ENCODE peak calls at places on chromosomes 5 and 9, in ten cellular contexts. A is pancreas, R is heart left ventricle, T is OCI-LY7, Y is choroid plexus epithelial cell, F is left ventricle myocardium inferior, L is GM13977, S is IMR-90, N is BE2C, G is SK-N-SH. W is an unnamed sample.
A peak's percentile ranks its signal among the peaks of the same experiment; 100 is the strongest.

GRCh38 chr9:75064307-75065025 is 23.5 kb downstream of the NMRK1 start:
- DNase-seq in A (no peak), R (no peak), T (no peak), Y (peak; percentile 62), F (no peak), L (no peak), S (peak; percentile 72), N (no peak), G (no peak), W (no peak)

GRCh38 chr5:65326912-65327311 is 154.8 kb downstream of the ADAMTS6 start:
- DNase-seq in A (no peak), R (no peak), T (no peak), Y (peak; percentile 64), F (no peak), L (no peak), S (peak; percentile 69), N (no peak), G (no peak), W (no peak)

GRCh38 chr5:115457985-115458384 is 86.6 kb downstream of the FEM1C start:
- DNase-seq in A (peak; percentile 66), R (no peak), T (no peak), Y (peak; percentile 45), F (no peak), L (no peak), S (no peak), N (no peak), G (no peak), W (no peak)

GRCh38 chr5:17185776-17186175 is 31.7 kb upstream of the BASP1 start:
- DNase-seq in A (no peak), R (no peak), T (no peak), Y (peak; percentile 97), F (peak; percentile 45), L (no peak), S (peak; percentile 98), N (no peak), G (no peak), W (peak; percentile 83)

GRCh38 chr9:94920439-94920951 is 194.0 kb downstream of the AOPEP start:
- DNase-seq in A (no peak), R (no peak), T (no peak), Y (peak; percentile 61), F (peak; percentile 58), L (no peak), S (peak; percentile 63), N (peak; percentile 78), G (no peak), W (no peak)

GRCh38 chr5:134432677-134433359 is 21.1 kb upstream of the CDKN2AIPNL start:
- DNase-seq in A (no peak), R (no peak), T (no peak), Y (peak; percentile 49), F (no peak), L (no peak), S (peak; percentile 67), N (no peak), G (no peak), W (no peak)

GRCh38 chr5:125720745-125721144 is 702.5 kb upstream of the GRAMD2B start:
- DNase-seq in A (no peak), R (no peak), T (no peak), Y (no peak), F (no peak), L (no peak), S (no peak), N (no peak), G (no peak), W (no peak)

GRCh38 chr5:76082790-76083554 is at the start of gene SV2C:
- DNase-seq in A (peak; percentile 24), R (peak; percentile 55), T (no peak), Y (peak; percentile 13), F (no peak), L (peak; percentile 60), S (no peak), N (peak; percentile 37), G (peak; percentile 89), W (no peak)

GRCh38 chr9:122332083-122332482 is 38.7 kb upstream of the PTGS1 start:
- DNase-seq in A (no peak), R (no peak), T (no peak), Y (no peak), F (no peak), L (no peak), S (no peak), N (peak; percentile 74), G (peak; percentile 56), W (no peak)

GRCh38 chr9:90965141-90965910 is 163.7 kb downstream of the SYK start:
- DNase-seq in A (no peak), R (no peak), T (no peak), Y (peak; percentile 61), F (no peak), L (no peak), S (no peak), N (no peak), G (no peak), W (no peak)

GRCh38 chr9:89440548-89440947 is 57.4 kb downstream of the SEMA4D start:
- DNase-seq in A (no peak), R (no peak), T (no peak), Y (no peak), F (peak; percentile 29), L (no peak), S (no peak), N (no peak), G (no peak), W (peak; percentile 96)

GRCh38 chr9:37574241-37574721 is 1.9 kb downstream of the FBXO10 start:
- DNase-seq in A (no peak), R (no peak), T (no peak), Y (peak; percentile 88), F (no peak), L (no peak), S (peak; percentile 62), N (peak; percentile 21), G (peak; percentile 25), W (no peak)

GRCh38 chr5:10565785-10566506 is 2.1 kb downstream of the ANKRD33B start:
- DNase-seq in A (no peak), R (no peak), T (peak; percentile 63), Y (no peak), F (no peak), L (no peak), S (no peak), N (no peak), G (no peak), W (no peak)

GRCh38 chr9:123659358-123659757 is 270.6 kb downstream of the DENND1A start:
- DNase-seq in A (no peak), R (no peak), T (no peak), Y (no peak), F (no peak), L (no peak), S (no peak), N (no peak), G (no peak), W (no peak)

GRCh38 chr9:114761515-114761914 is 44.3 kb downstream of the TNFSF15 start:
- DNase-seq in A (no peak), R (no peak), T (no peak), Y (no peak), F (no peak), L (no peak), S (no peak), N (no peak), G (no peak), W (no peak)

DNA sequence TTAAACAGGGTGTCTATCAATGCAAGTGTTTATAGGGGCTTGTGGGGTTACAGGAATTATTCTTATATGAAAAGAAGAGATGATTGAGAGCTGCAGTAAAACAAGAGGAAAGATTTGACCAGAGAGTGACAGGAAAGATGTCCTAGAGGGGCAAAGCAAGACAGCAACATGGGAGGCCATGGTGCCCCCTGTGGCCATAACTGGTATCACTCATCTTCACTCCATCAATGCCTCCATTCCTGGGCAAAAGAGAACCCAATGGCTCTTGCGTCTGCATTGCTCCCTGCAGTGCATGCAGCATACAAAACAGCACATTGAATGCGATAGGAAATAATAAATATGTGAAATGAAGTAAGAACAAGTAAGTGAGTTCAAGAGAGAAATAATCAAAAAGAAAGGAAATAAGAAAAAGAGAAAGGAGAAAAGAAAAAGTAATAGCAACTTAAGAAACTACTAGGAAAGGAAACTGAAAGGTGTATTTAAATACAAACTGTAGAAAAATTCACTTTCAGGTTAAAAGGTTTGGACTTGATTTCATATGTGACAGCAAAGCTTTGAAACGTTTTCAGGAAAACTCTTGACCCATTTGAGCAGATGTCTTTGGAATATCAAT is 206.6 kb downstream of the SEMA5A start:
- DNase-seq in A (no peak), R (no peak), T (peak; percentile 7), Y (no peak), F (no peak), L (no peak), S (no peak), N (peak; percentile 46), G (peak; percentile 12), W (peak; percentile 17)
- TF ChIP-seq CTCF in A (no peak), R (peak; percentile 22), T (peak; percentile 68), Y (peak; percentile 65), F (peak; percentile 14), L (peak; percentile 38), S (peak; percentile 26), N (peak; percentile 59), G (peak; percentile 64), W (peak; percentile 16)

GRCh38 chr5:179668404-179668803 is 12.4 kb downstream of the CBY3 start:
- DNase-seq in A (no peak), R (no peak), T (peak; percentile 59), Y (peak; percentile 80), F (no peak), L (peak; percentile 50), S (peak; percentile 54), N (peak; percentile 68), G (peak; percentile 52), W (peak; percentile 78)
- TF ChIP-seq CTCF in A (peak; percentile 28), R (peak; percentile 62), T (peak; percentile 96), Y (peak; percentile 98), F (peak; percentile 55), L (peak; percentile 86), S (peak; percentile 99), N (peak; percentile 100), G (peak; percentile 59), W (peak; percentile 99)

GRCh38 chr5:94793113-94793815 is 174.8 kb downstream of the SLF1 start:
- DNase-seq in A (no peak), R (no peak), T (peak; percentile 83), Y (peak; percentile 92), F (no peak), L (peak; percentile 81), S (peak; percentile 92), N (no peak), G (no peak), W (no peak)

GRCh38 chr5:94791787-94792186 is 173.3 kb downstream of the SLF1 start:
- DNase-seq in A (no peak), R (no peak), T (no peak), Y (no peak), F (no peak), L (no peak), S (no peak), N (no peak), G (no peak), W (no peak)

GRCh38 chr5:94788527-94788926 is 170.1 kb downstream of the SLF1 start:
- DNase-seq in A (no peak), R (no peak), T (no peak), Y (no peak), F (no peak), L (no peak), S (no peak), N (no peak), G (no peak), W (no peak)

GRCh38 chr5:94793816-94794198 is 175.3 kb downstream of the SLF1 start:
- DNase-seq in A (no peak), R (no peak), T (no peak), Y (peak; percentile 42), F (no peak), L (peak; percentile 52), S (peak; percentile 43), N (no peak), G (no peak), W (no peak)
- TF ChIP-seq CTCF in A (no peak), R (no peak), T (no peak), Y (no peak), F (no peak), L (no peak), S (no peak), N (no peak), G (no peak), W (no peak)

GRCh38 chr9:83633260-83633659 is 10.3 kb downstream of the IDNK start:
- DNase-seq in A (no peak), R (no peak), T (no peak), Y (no peak), F (no peak), L (no peak), S (no peak), N (no peak), G (no peak), W (no peak)
- TF ChIP-seq CTCF in A (no peak), R (no peak), T (no peak), Y (no peak), F (no peak), L (no peak), S (no peak), N (no peak), G (no peak), W (no peak)